ENCODE peak calls at places on chromosomes 13 and 19, in four cellular contexts. V, X, W and F are unnamed samples.

GRCh38 chr19:6373096-6373812 is 660 bp downstream of the ALKBH7 start:
- DNase-seq in X (peak), W (peak), V (peak), F (peak)

GRCh38 chr13:93450226-93450625 is 223.6 kb downstream of the GPC6 start:
- DNase-seq in X (no peak), V (no peak), W (no peak), F (no peak)

GRCh38 chr13:111267205-111267604 is 53.2 kb upstream of the TEX29 start:
- DNase-seq in X (no peak), W (no peak), V (no peak), F (no peak)

GRCh38 chr13:79183231-79183630 is 222.8 kb downstream of the RBM26 start:
- DNase-seq in V (no peak), X (no peak), W (no peak), F (no peak)

GRCh38 chr19:10291554-10292205 is 1.9 kb downstream of the ICAM5 start:
- DNase-seq in X (no peak), V (no peak), W (no peak), F (no peak)

GRCh38 chr19:1567116-1567847 is 843 bp downstream of the MEX3D start:
- DNase-seq in X (no peak), V (no peak), W (no peak), F (peak)

GRCh38 chr19:3698386-3698950 is 1.8 kb downstream of the PIP5K1C start:
- DNase-seq in X (no peak), W (no peak), V (peak), F (peak)

GRCh38 chr13:23695711-23696512 is 125.7 kb downstream of the TNFRSF19 start:
- DNase-seq in W (peak), V (peak), X (no peak), F (no peak)

GRCh38 chr19:51489113-51489512 is 10.8 kb downstream of the CEACAM18 start:
- DNase-seq in V (no peak), W (no peak), X (no peak), F (no peak)

GRCh38 chr13:36362914-36363313 is 16.7 kb upstream of the SPART start:
- DNase-seq in V (peak), W (no peak), X (no peak), F (no peak)

GRCh38 chr13:81591528-81592220 is 1250.7 kb upstream of the SPRY2 start:
- DNase-seq in W (no peak), X (no peak), V (no peak), F (no peak)

GRCh38 chr19:31377736-31378135 is 28.5 kb upstream of the TSHZ3 start:
- DNase-seq in X (no peak), W (no peak), V (no peak), F (no peak)

GRCh38 chr19:44662686-44663085 is 8.6 kb upstream of the CEACAM19 start:
- DNase-seq in V (no peak), X (no peak), W (no peak), F (no peak)

GRCh38 chr19:29119582-29119981 is 93.4 kb downstream of the UQCRFS1 start:
- DNase-seq in X (no peak), W (peak), V (no peak), F (peak)

GRCh38 chr13:50531917-50532899 is 311.3 kb downstream of the DLEU7 start:
- DNase-seq in X (no peak), W (no peak), V (no peak), F (peak)

GRCh38 chr19:36031308-36031707 is 1.4 kb downstream of the CLIP3 start:
- DNase-seq in W (no peak), X (no peak), V (no peak), F (no peak)

GRCh38 chr13:20559659-20560356 is 7.1 kb upstream of the IFT88 start:
- DNase-seq in V (no peak), X (no peak), W (no peak), F (no peak)

GRCh38 chr13:64556391-64556790 is 2673.7 kb downstream of the PCDH9 start:
- DNase-seq in W (no peak), V (no peak), X (no peak), F (peak)

GRCh38 chr19:21402303-21402985 is 5.5 kb downstream of the ZNF493 start:
- DNase-seq in X (no peak), W (no peak), V (no peak), F (no peak)

GRCh38 chr19:21581646-21582045 is 76.2 kb downstream of the ZNF429 start:
- DNase-seq in X (no peak), W (no peak), V (no peak), F (no peak)

GRCh38 chr13:28819046-28819747 is 942 bp upstream of the MTUS2 start:
- DNase-seq in W (peak), V (no peak), X (no peak), F (peak)

GRCh38 chr19:9721861-9722260 is 46.7 kb downstream of the ZNF846 start:
- DNase-seq in X (no peak), V (no peak), W (peak), F (no peak)

GRCh38 chr13:31012285-31013024 is 80.0 kb downstream of the TEX26 start:
- DNase-seq in X (no peak), V (peak), W (peak), F (peak)
- TF ChIP-seq CTCF in X (no peak), V (no peak), W (peak), F (peak)

DNA sequence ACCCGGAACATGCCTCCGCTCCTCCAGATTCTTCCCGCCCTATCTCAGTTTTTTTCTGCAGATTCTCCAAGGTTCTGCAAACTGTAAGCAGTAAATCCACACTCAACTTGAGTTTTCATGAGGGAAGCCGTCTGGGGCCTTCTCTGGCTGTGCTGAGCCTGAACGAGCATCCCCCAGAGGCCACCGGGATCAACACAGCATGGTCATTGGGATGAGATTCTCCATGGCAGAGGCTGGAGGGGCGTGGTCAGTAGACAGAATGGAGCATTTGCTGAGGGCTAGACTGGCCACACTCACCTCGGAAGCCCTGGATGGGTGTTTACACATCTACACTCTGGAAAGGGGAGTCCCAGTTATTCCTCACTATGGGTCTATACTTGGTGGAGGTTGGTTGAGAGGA is 2.3 kb upstream of the LILRA4 start:
- DNase-seq in V (no peak), X (no peak), W (peak), F (no peak)
- TF ChIP-seq CTCF in V (no peak), X (no peak), W (no peak), F (no peak)

DNA sequence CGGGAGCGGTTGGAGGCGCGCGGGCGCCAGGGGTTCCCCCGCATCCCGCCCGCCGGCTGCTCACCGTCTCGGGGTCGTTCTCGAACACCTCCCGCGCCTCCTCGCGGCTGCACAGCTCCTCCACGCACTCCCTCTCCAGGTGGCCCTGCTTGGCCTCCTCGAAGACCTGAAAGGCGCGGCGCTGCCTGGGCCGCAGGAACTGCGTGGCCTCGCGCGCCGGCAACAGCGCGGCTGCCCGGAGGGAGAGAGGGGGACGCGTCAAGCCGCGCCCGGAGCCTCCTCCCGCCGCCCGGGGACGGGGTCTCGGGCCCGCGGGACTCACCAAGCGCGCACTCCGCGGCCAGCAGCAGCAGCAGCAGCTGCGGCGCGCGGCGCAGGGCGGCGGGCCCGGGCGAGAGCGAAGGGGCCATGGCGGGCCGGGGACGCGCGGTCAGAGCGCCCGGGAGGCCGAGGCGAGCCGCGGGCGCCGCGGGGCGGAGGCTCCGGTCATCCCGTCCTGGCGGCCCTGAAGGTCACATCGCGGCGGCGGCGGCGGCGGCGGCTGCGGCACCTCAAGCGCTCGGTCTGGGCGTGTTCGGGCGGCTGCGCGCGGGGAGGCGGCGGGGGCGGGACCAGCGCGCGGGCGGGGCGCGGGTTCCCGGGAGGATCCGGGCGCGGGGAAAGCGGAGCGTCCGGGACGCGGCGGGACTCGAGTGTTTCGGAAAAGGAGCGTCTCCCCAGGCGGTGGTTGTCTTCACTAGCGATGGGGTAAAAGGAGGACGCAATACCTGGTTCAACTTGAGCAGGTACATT is at the start of gene GAS6:
- DNase-seq in X (peak), V (peak), W (peak), F (peak)
- TF ChIP-seq CTCF in X (no peak), V (no peak), W (peak), F (peak)

GRCh38 chr19:49430678-49431329 is 5.6 kb downstream of the GFY start:
- DNase-seq in X (no peak), V (no peak), W (no peak), F (no peak)
- TF ChIP-seq CTCF in X (no peak), V (peak), W (peak), F (peak)

DNA sequence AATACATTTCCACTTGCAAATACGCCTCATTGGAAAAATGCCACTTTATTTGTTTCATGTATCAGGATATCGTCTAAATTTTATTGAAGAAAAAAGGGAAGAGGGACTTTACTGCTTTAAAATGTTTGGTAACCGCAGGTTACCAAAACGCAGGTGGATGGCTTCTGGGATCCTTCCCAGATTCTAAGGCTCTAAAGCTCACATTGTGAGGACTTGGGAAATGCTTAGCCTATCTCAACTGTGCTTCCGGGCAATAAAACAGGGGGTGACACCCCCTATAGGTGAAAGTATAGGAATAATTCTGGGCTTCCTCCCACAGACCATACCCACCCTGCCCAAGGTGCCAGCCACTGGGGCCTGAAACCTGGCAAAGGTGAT is 73.2 kb upstream of the IPO5 start:
- DNase-seq in W (no peak), V (no peak), X (no peak), F (no peak)
- TF ChIP-seq CTCF in W (no peak), V (no peak), X (no peak), F (peak)

DNA sequence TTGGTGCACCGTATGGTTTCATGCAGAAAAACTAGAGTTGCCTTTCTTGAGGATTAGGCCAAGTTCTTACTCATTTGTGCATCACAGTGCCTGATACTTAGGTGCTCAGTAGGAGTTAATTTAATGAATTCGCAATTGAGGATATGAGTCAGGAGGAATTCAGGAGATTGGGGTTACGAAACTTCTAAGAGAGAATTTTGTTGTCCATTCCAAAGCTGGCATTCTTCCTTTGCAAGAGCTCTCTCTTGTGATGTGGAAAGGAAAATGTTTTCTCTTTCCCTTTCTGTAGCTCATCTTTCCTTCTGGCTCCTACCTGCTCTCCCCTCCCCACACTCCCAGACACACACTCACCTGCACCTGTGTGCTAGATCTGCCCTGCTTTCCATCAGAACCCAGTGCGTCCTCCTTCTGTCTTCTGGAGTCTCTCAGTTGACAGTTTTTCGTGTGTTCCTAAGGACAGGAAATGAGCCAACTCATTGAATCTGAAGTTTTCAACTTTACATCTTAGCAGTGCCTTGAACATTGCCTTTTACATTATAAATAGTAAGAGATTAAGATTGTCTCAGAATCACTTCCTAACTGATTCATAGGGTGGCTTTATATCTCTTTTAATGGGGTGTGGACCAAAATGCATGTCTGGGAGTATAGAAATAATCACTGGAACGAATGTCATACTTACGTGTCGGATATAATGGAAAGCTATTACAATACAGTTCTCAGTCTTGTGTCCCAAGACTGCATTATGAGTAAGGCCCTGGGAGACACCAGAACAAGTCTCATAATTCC is 19.7 kb upstream of the ERCC5 start:
- DNase-seq in W (peak), X (no peak), V (no peak), F (peak)
- TF ChIP-seq CTCF in W (no peak), X (no peak), V (no peak), F (no peak)

DNA sequence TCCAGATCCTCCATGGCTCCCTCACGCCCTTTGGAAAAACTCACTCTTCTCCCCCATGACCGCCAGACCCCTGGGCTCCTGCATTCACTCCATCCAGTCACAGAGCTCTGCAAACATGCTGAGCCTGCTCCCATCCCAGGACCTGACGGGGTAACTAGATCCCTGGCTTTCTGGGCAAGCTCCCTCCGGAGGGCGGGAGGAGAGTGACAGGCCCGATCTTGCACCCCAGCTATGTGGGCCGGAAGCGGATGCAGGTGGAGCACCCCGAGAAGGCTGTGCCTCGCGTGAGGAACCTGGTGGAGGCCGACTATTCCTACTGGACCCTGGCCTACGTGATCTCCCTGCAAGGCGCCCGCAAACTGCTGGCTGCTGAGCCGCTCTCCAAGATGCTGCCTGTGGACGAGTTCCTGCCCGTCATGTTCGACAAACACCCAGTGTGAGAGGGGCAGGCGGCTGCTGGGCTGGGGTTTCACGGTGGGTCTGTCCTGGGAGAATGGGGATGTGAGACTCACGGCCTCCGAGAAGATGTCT is 25.1 kb downstream of the COLGALT1 start:
- DNase-seq in V (no peak), W (peak), X (no peak), F (no peak)
- TF ChIP-seq CTCF in V (no peak), W (peak), X (no peak), F (peak)

GRCh38 chr19:12237143-12237839 is 57.4 kb downstream of the ZNF44 start:
- DNase-seq in W (peak), V (no peak), X (no peak), F (no peak)

GRCh38 chr19:12229990-12230389 is 64.7 kb downstream of the ZNF44 start:
- DNase-seq in X (no peak), W (no peak), V (no peak), F (no peak)

GRCh38 chr19:12230751-12231733 is 63.6 kb downstream of the ZNF44 start:
- DNase-seq in V (no peak), W (no peak), X (no peak), F (no peak)

GRCh38 chr19:12232961-12233360 is 61.7 kb downstream of the ZNF44 start:
- DNase-seq in W (no peak), V (no peak), X (no peak), F (no peak)
- TF ChIP-seq CTCF in W (no peak), V (no peak), X (no peak), F (no peak)